ENCODE peak calls at places on chromosome 2, in four cellular contexts. One of them, this sample, is unnamed. For H3K27me3 and H3K9me3, the result is how much of the 10 kb centered on the place peaks cover.

GRCh38 chr2:97691166-97691565 is 21.7 kb downstream of the C2orf92 start:
- DNase-seq in right lobe of liver: no peak
- DNase-seq in WERI-Rb-1: no peak
- DNase-seq in mesenchymal stem cell: no peak
- DNase-seq in this sample: no peak

GRCh38 chr2:207692206-207693065 is 19.0 kb upstream of the CCNYL1 start:
- DNase-seq in right lobe of liver: no peak
- DNase-seq in mesenchymal stem cell: peak
- DNase-seq in WERI-Rb-1: peak
- DNase-seq in this sample: no peak

GRCh38 chr2:116952254-116952653 is 862.2 kb upstream of the DDX18 start:
- DNase-seq in right lobe of liver: no peak
- DNase-seq in WERI-Rb-1: no peak
- DNase-seq in mesenchymal stem cell: peak
- DNase-seq in this sample: no peak

GRCh38 chr2:158783923-158784322 is 11.2 kb upstream of the DAPL1 start:
- DNase-seq in mesenchymal stem cell: no peak
- DNase-seq in WERI-Rb-1: no peak
- DNase-seq in right lobe of liver: no peak
- DNase-seq in this sample: peak

GRCh38 chr2:9972621-9973445 is 21.3 kb downstream of the GRHL1 start:
- DNase-seq in mesenchymal stem cell: peak
- DNase-seq in right lobe of liver: no peak
- DNase-seq in WERI-Rb-1: no peak
- DNase-seq in this sample: peak

GRCh38 chr2:221423212-221423804 is 148.8 kb downstream of the EPHA4 start:
- DNase-seq in mesenchymal stem cell: no peak
- DNase-seq in right lobe of liver: no peak
- DNase-seq in WERI-Rb-1: no peak
- DNase-seq in this sample: no peak

GRCh38 chr2:101759162-101759561 is 61.7 kb downstream of the MAP4K4 start:
- DNase-seq in WERI-Rb-1: no peak
- DNase-seq in right lobe of liver: no peak
- DNase-seq in mesenchymal stem cell: peak
- DNase-seq in this sample: peak

GRCh38 chr2:167253025-167253424 is 364.7 kb downstream of the XIRP2 start:
- DNase-seq in right lobe of liver: no peak
- DNase-seq in WERI-Rb-1: no peak
- DNase-seq in mesenchymal stem cell: peak
- DNase-seq in this sample: peak

GRCh38 chr2:50401772-50402653 is 629.9 kb downstream of the NRXN1 start:
- DNase-seq in WERI-Rb-1: peak
- DNase-seq in right lobe of liver: no peak
- DNase-seq in mesenchymal stem cell: peak
- DNase-seq in this sample: peak

GRCh38 chr2:101858246-101858645 is 133.5 kb upstream of the IL1R2 start:
- DNase-seq in right lobe of liver: no peak
- DNase-seq in mesenchymal stem cell: no peak
- DNase-seq in WERI-Rb-1: no peak
- DNase-seq in this sample: peak

GRCh38 chr2:234869969-234870368 is 81.8 kb upstream of the SH3BP4 start:
- DNase-seq in right lobe of liver: no peak
- DNase-seq in WERI-Rb-1: no peak
- DNase-seq in mesenchymal stem cell: no peak
- DNase-seq in this sample: no peak

GRCh38 chr2:152523091-152523490 is 188.1 kb downstream of the FMNL2 start:
- DNase-seq in right lobe of liver: no peak
- DNase-seq in WERI-Rb-1: no peak
- DNase-seq in mesenchymal stem cell: no peak
- DNase-seq in this sample: peak

GRCh38 chr2:116692988-116693387 is 1121.5 kb upstream of the DDX18 start:
- DNase-seq in right lobe of liver: no peak
- DNase-seq in mesenchymal stem cell: peak
- DNase-seq in WERI-Rb-1: no peak
- DNase-seq in this sample: no peak

GRCh38 chr2:206296128-206296527 is 21.7 kb downstream of the ZDBF2 start:
- DNase-seq in WERI-Rb-1: no peak
- DNase-seq in right lobe of liver: no peak
- DNase-seq in mesenchymal stem cell: peak
- DNase-seq in this sample: peak

DNA sequence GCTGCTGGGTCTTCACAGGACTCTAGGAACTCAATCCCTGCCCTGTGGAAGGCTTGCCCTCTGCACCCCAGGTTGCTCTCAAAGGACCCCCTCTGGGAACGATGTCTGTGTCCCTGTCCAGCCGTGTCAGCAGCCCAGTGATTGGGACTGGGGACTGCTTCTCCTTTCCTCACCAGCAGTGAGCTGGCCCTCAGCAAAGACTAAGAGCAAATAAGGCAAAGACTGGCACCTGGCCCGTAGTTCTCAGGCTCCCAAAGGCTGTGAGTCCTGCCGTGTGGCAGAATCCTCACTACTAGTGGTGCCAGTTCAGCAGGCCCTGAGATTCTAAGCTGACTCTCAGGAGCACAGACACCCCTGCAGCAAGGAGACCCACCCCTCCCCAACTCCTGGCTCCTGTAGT is 47.8 kb downstream of the TMEM163 start:
- DNase-seq in WERI-Rb-1: no peak
- DNase-seq in right lobe of liver: no peak
- DNase-seq in mesenchymal stem cell: no peak
- DNase-seq in this sample: no peak
- H3K27me3 ChIP-seq in WERI-Rb-1: under half
- H3K27me3 ChIP-seq in right lobe of liver: under half
- H3K27me3 ChIP-seq in mesenchymal stem cell: under half
- H3K27me3 ChIP-seq in this sample: under half

DNA sequence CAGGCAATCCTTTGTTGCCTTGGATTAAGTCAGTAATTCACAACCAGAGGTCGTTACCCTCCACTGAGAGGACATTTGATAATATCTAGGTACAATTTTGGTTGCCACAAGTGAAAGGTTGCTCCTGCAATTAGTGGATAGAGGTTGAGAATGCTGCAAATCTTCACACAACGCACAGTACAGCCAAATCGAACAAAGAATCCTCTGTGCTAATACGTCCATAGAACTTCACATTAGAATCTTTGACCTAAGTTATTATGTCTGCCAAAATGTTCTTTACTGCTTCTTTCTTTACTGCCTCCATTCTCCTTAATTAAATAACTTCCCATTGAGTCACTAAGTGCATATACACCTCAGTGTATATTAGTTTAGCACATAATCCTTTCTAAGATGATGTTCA is 879.5 kb downstream of the TRIB2 start:
- DNase-seq in mesenchymal stem cell: no peak
- DNase-seq in right lobe of liver: no peak
- DNase-seq in WERI-Rb-1: no peak
- DNase-seq in this sample: peak
- H3K9me3 ChIP-seq in mesenchymal stem cell: under half
- H3K9me3 ChIP-seq in right lobe of liver: under half
- H3K9me3 ChIP-seq in WERI-Rb-1: under half
- H3K9me3 ChIP-seq in this sample: under half

GRCh38 chr2:232925769-232926163 is 55.7 kb downstream of the SNORC start:
- DNase-seq in WERI-Rb-1: no peak
- DNase-seq in right lobe of liver: no peak
- DNase-seq in mesenchymal stem cell: no peak
- DNase-seq in this sample: no peak
- H3K27me3 ChIP-seq in WERI-Rb-1: under half
- H3K27me3 ChIP-seq in right lobe of liver: under half
- H3K27me3 ChIP-seq in mesenchymal stem cell: half or more
- H3K27me3 ChIP-seq in this sample: under half

GRCh38 chr2:6846967-6847695 is 18.6 kb downstream of the CMPK2 start:
- DNase-seq in WERI-Rb-1: no peak
- DNase-seq in right lobe of liver: no peak
- DNase-seq in mesenchymal stem cell: no peak
- DNase-seq in this sample: no peak
- H3K9me3 ChIP-seq in WERI-Rb-1: under half
- H3K9me3 ChIP-seq in right lobe of liver: under half
- H3K9me3 ChIP-seq in mesenchymal stem cell: half or more
- H3K9me3 ChIP-seq in this sample: under half

DNA sequence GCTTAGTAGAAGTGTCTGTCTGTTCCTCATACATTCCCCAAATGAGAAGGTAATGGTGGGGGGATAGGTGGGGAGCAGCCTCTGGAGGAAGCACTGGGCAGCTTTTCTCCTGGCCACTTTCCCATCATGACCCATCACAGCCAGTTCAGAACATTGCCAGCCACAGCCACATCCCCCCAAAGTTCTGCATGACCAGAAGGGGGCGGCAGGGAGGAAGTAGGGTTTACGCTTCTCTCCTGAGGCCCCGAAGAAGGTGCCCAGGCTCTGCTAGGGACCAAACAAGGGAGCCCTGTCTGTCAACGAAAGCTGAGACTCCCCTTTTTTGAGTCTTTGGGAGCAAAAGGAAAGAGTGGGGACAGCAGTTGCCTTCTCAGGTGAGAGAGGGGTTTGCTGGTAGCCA is 7.7 kb downstream of the IGFBP5 start:
- DNase-seq in mesenchymal stem cell: no peak
- DNase-seq in right lobe of liver: no peak
- DNase-seq in WERI-Rb-1: peak
- DNase-seq in this sample: no peak
- H3K27me3 ChIP-seq in mesenchymal stem cell: under half
- H3K27me3 ChIP-seq in right lobe of liver: under half
- H3K27me3 ChIP-seq in WERI-Rb-1: under half
- H3K27me3 ChIP-seq in this sample: under half

DNA sequence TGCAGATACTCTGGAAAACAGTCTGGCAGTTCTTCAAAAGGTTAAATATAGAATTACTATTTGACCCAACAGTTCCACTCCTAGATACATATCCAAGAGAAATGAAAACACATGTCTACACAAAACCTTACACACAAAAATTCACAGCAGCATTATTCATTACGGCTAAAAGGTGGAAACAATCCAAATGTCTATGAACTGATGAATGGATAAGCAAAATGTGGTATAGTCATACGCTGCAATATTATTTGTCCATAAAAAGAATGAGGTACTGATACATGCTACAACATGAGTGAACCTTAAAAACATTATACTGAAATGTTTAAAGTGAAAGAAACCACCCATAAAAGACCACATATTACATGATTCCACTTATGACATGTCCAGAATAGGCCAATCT is 4.0 kb downstream of the CYP27C1 start:
- DNase-seq in right lobe of liver: no peak
- DNase-seq in mesenchymal stem cell: no peak
- DNase-seq in WERI-Rb-1: no peak
- DNase-seq in this sample: peak
- H3K9me3 ChIP-seq in right lobe of liver: under half
- H3K9me3 ChIP-seq in mesenchymal stem cell: under half
- H3K9me3 ChIP-seq in WERI-Rb-1: under half
- H3K9me3 ChIP-seq in this sample: under half